ENCODE peak calls at places on chromosome 11, in five cellular contexts. N is CD8-positive, alpha-beta T cell; J is OCI-LY7; I is naive thymus-derived CD4-positive, alpha-beta T cell; U is CD8-positive, alpha-beta memory T cell. H is an unnamed sample.

GRCh38 chr11:101327908-101328307 is 198.3 kb upstream of the PGR start:
- DNase-seq in I (no peak), N (no peak), J (no peak), U (no peak), H (no peak)

GRCh38 chr11:47071871-47072270 is 104.8 kb downstream of the ARFGAP2 start:
- DNase-seq in N (no peak), I (no peak), J (no peak), U (no peak), H (no peak)

GRCh38 chr11:130528862-130529261 is 80.4 kb downstream of the ADAMTS15 start:
- DNase-seq in N (no peak), J (no peak), I (no peak), U (no peak), H (no peak)

GRCh38 chr11:61332266-61332822 is 561 bp downstream of the DDB1 start:
- DNase-seq in N (no peak), I (no peak), U (no peak), J (peak; percentile 10), H (no peak)

GRCh38 chr11:9351956-9352355 is 32.5 kb upstream of the IPO7 start:
- DNase-seq in I (no peak), J (no peak), N (no peak), U (no peak), H (no peak)

GRCh38 chr11:70073881-70074371 is 4.2 kb upstream of the ANO1 start:
- DNase-seq in U (no peak), I (no peak), N (no peak), J (no peak), H (no peak)

GRCh38 chr11:121723261-121723741 is 270.5 kb upstream of the SORL1-AS1 start:
- DNase-seq in N (no peak), I (no peak), U (no peak), J (no peak), H (no peak)

GRCh38 chr11:74238243-74238642 is 67.2 kb downstream of the PPME1 start:
- DNase-seq in J (no peak), N (no peak), I (no peak), U (no peak), H (no peak)

GRCh38 chr11:65448418-65449196 is 26.0 kb downstream of the NEAT1 start:
- DNase-seq in J (no peak), U (no peak), I (no peak), N (no peak), H (no peak)
- H3K27ac ChIP-seq in J (peak overlapping the region; percentile 12), U (no peak overlapping the region), I (no peak overlapping the region), N (no peak overlapping the region), H (peak overlapping the region; percentile 22)

DNA sequence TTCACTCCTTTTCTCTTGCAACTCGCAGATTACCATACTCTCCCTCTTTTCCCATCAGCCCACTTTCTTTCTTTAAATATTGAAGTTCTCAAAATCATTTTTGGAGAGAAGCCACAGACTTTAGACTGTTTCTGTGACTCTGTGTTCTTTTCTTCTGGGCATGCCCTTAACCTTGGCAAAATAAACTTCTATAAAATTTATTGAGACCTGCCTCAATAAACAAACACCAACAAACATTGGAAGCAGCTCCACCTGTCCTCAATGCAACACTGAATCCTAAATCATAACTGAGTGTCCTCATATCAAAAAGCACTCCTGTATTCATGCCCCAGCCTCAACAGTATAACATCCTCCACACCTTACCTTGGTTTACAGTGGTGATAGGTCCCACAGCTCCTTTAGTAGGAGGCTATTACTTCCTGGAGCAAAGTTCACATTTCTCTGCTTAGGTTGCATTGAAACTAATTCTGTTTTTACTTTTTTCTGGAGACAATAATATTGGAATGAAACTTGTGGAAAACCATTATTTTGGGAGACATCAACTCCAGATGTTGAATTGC is 320.0 kb upstream of the LRRC4C start:
- DNase-seq in I (no peak), N (no peak), U (no peak), J (no peak), H (no peak)
- H3K27ac ChIP-seq in I (no peak overlapping the region), N (no peak overlapping the region), U (no peak overlapping the region), J (no peak overlapping the region), H (no peak overlapping the region)

GRCh38 chr11:106390078-106390477 is 312.6 kb downstream of the AASDHPPT start:
- DNase-seq in U (no peak), J (no peak), I (no peak), N (no peak), H (no peak)
- H3K27ac ChIP-seq in U (no peak overlapping the region), J (no peak overlapping the region), I (no peak overlapping the region), N (no peak overlapping the region), H (no peak overlapping the region)

GRCh38 chr11:79538775-79539174 is 97.9 kb upstream of the TENM4 start:
- DNase-seq in I (no peak), J (no peak), U (no peak), N (no peak), H (no peak)
- H3K27ac ChIP-seq in I (no peak overlapping the region), J (no peak overlapping the region), U (no peak overlapping the region), N (no peak overlapping the region), H (no peak overlapping the region)

DNA sequence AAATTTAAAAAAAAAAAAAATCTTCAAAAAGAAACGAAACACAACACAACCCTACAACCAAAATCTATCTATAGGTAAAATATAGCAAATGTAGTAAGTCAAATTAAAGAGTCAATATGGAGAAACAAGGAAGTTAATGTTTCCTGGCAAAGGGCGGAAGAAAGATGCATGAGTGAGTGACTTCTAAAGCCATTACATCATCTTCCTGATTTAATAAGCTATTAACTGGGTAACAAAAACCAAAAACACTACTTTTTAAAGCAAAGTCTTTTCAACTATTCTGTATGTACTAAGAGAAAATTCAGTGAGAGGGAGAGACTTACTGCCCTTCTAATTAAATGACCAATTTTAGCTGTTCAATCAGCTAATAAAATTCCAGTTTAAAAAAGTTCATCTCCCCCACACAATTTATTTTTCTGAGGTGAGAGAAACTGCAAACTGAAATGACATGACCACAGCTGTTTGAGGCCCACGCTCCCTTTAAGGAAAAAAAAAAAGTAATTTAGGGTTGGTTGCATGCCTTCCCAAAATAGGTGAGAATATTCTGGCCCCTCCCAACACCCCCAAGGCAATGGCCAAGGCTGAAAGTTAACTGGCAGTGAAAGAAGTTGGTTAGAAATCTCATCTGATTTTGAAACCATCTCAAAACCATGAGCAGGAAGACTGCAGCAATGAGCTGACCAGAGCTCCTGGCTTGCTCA is 5.9 kb downstream of the SF1 start:
- DNase-seq in U (no peak), J (peak; percentile 61), N (no peak), I (no peak), H (no peak)
- H3K27ac ChIP-seq in U (no peak overlapping the region), J (peak overlapping the region; percentile 84), N (no peak overlapping the region), I (peak overlapping the region; percentile 51), H (peak overlapping the region; percentile 47)

GRCh38 chr11:105432241-105432995 is 177.5 kb upstream of the GRIA4 start:
- DNase-seq in U (no peak), N (no peak), I (no peak), J (no peak), H (no peak)
- H3K27ac ChIP-seq in U (no peak overlapping the region), N (no peak overlapping the region), I (no peak overlapping the region), J (no peak overlapping the region), H (no peak overlapping the region)

GRCh38 chr11:68082478-68082877 is 38.7 kb downstream of the CHKA start:
- DNase-seq in N (no peak), U (no peak), I (no peak), J (no peak), H (no peak)

GRCh38 chr11:68081691-68082090 is 39.5 kb downstream of the CHKA start:
- DNase-seq in N (no peak), U (no peak), J (no peak), I (no peak), H (no peak)

GRCh38 chr11:68077617-68078592 is 39.1 kb downstream of the TCIRG1 start:
- DNase-seq in I (no peak), J (no peak), N (no peak), U (no peak), H (no peak)

GRCh38 chr11:68083517-68083916 is 37.7 kb downstream of the CHKA start:
- DNase-seq in U (no peak), N (no peak), J (no peak), I (no peak), H (no peak)
- H3K27ac ChIP-seq in U (no peak overlapping the region), N (no peak overlapping the region), J (no peak overlapping the region), I (no peak overlapping the region), H (no peak overlapping the region)

GRCh38 chr11:67646535-67647336 is 3.8 kb downstream of the ACY3 start:
- DNase-seq in N (no peak), J (peak; percentile 94), U (peak; percentile 43), I (no peak), H (peak; percentile 85)
- H3K27ac ChIP-seq in N (no peak overlapping the region), J (peak overlapping the region; percentile 97), U (no peak overlapping the region), I (no peak overlapping the region), H (no peak overlapping the region)